ENCODE peak calls at places on chromosomes 3 and 15, in eight cellular contexts. One of them, this sample, is unnamed. For H3K9me3, the result is how much of the 10 kb centered on the place peaks cover.

GRCh38 chr3:27889745-27890144 is 167.6 kb upstream of the EOMES start:
- DNase-seq in psoas muscle: no peak
- DNase-seq in CD4-positive, alpha-beta T cell: no peak
- DNase-seq in lung: no peak
- DNase-seq in naive thymus-derived CD4-positive, alpha-beta T cell: no peak
- DNase-seq in CD8-positive, alpha-beta memory T cell: no peak
- DNase-seq in stomach: no peak
- DNase-seq in HCT116: no peak
- DNase-seq in this sample: no peak

GRCh38 chr3:127578168-127578567 is 12.4 kb downstream of the TPRA1 start:
- DNase-seq in psoas muscle: no peak
- DNase-seq in CD4-positive, alpha-beta T cell: no peak
- DNase-seq in lung: no peak
- DNase-seq in naive thymus-derived CD4-positive, alpha-beta T cell: no peak
- DNase-seq in CD8-positive, alpha-beta memory T cell: no peak
- DNase-seq in stomach: no peak
- DNase-seq in HCT116: no peak
- DNase-seq in this sample: no peak

GRCh38 chr3:56800373-56801150 is 1.2 kb downstream of the ARHGEF3 start:
- DNase-seq in psoas muscle: no peak
- DNase-seq in CD4-positive, alpha-beta T cell: peak
- DNase-seq in lung: peak
- DNase-seq in naive thymus-derived CD4-positive, alpha-beta T cell: peak
- DNase-seq in CD8-positive, alpha-beta memory T cell: peak
- DNase-seq in stomach: peak
- DNase-seq in HCT116: no peak
- DNase-seq in this sample: peak

GRCh38 chr3:71080517-71081083 is 502.9 kb downstream of the FOXP1 start:
- DNase-seq in psoas muscle: no peak
- DNase-seq in CD4-positive, alpha-beta T cell: no peak
- DNase-seq in lung: no peak
- DNase-seq in naive thymus-derived CD4-positive, alpha-beta T cell: no peak
- DNase-seq in CD8-positive, alpha-beta memory T cell: no peak
- DNase-seq in stomach: no peak
- DNase-seq in HCT116: no peak
- DNase-seq in this sample: no peak

GRCh38 chr3:37181766-37182165 is 7.4 kb upstream of the LRRFIP2 start:
- DNase-seq in psoas muscle: no peak
- DNase-seq in CD4-positive, alpha-beta T cell: no peak
- DNase-seq in lung: no peak
- DNase-seq in naive thymus-derived CD4-positive, alpha-beta T cell: no peak
- DNase-seq in CD8-positive, alpha-beta memory T cell: no peak
- DNase-seq in stomach: no peak
- DNase-seq in HCT116: no peak
- DNase-seq in this sample: no peak

GRCh38 chr3:112568642-112569041 is 6.8 kb downstream of the SLC35A5 start:
- DNase-seq in psoas muscle: no peak
- DNase-seq in CD4-positive, alpha-beta T cell: no peak
- DNase-seq in lung: no peak
- DNase-seq in naive thymus-derived CD4-positive, alpha-beta T cell: no peak
- DNase-seq in CD8-positive, alpha-beta memory T cell: no peak
- DNase-seq in stomach: no peak
- DNase-seq in HCT116: no peak
- DNase-seq in this sample: no peak

GRCh38 chr3:153348457-153349137 is 186.6 kb downstream of the RAP2B start:
- DNase-seq in psoas muscle: no peak
- DNase-seq in CD4-positive, alpha-beta T cell: no peak
- DNase-seq in lung: no peak
- DNase-seq in naive thymus-derived CD4-positive, alpha-beta T cell: no peak
- DNase-seq in CD8-positive, alpha-beta memory T cell: no peak
- DNase-seq in stomach: no peak
- DNase-seq in HCT116: no peak
- DNase-seq in this sample: no peak

GRCh38 chr15:40280260-40281056 is 2.4 kb downstream of the ANKRD63 start:
- DNase-seq in psoas muscle: no peak
- DNase-seq in CD4-positive, alpha-beta T cell: no peak
- DNase-seq in lung: no peak
- DNase-seq in naive thymus-derived CD4-positive, alpha-beta T cell: no peak
- DNase-seq in CD8-positive, alpha-beta memory T cell: no peak
- DNase-seq in stomach: no peak
- DNase-seq in HCT116: no peak
- DNase-seq in this sample: no peak

GRCh38 chr3:94972066-94972465 is 909.2 kb downstream of the NSUN3 start:
- DNase-seq in psoas muscle: no peak
- DNase-seq in CD4-positive, alpha-beta T cell: no peak
- DNase-seq in lung: no peak
- DNase-seq in naive thymus-derived CD4-positive, alpha-beta T cell: no peak
- DNase-seq in CD8-positive, alpha-beta memory T cell: no peak
- DNase-seq in stomach: no peak
- DNase-seq in HCT116: no peak
- DNase-seq in this sample: no peak

GRCh38 chr15:98123834-98124233 is 163.3 kb downstream of the ARRDC4 start:
- DNase-seq in psoas muscle: no peak
- DNase-seq in CD4-positive, alpha-beta T cell: no peak
- DNase-seq in lung: no peak
- DNase-seq in naive thymus-derived CD4-positive, alpha-beta T cell: no peak
- DNase-seq in CD8-positive, alpha-beta memory T cell: no peak
- DNase-seq in stomach: no peak
- DNase-seq in HCT116: no peak
- DNase-seq in this sample: no peak

GRCh38 chr3:167813169-167814123 is 77.9 kb downstream of the SERPINI1 start:
- DNase-seq in psoas muscle: no peak
- DNase-seq in CD4-positive, alpha-beta T cell: no peak
- DNase-seq in lung: no peak
- DNase-seq in naive thymus-derived CD4-positive, alpha-beta T cell: no peak
- DNase-seq in CD8-positive, alpha-beta memory T cell: no peak
- DNase-seq in stomach: no peak
- DNase-seq in HCT116: no peak
- DNase-seq in this sample: no peak

GRCh38 chr15:45603881-45604280 is 16.7 kb downstream of the BLOC1S6 start:
- DNase-seq in psoas muscle: no peak
- DNase-seq in CD4-positive, alpha-beta T cell: no peak
- DNase-seq in lung: no peak
- DNase-seq in naive thymus-derived CD4-positive, alpha-beta T cell: no peak
- DNase-seq in CD8-positive, alpha-beta memory T cell: no peak
- DNase-seq in stomach: no peak
- DNase-seq in HCT116: no peak
- DNase-seq in this sample: no peak

GRCh38 chr15:63597821-63598220 is 634 bp downstream of the FBXL22 start:
- DNase-seq in psoas muscle: no peak
- DNase-seq in CD4-positive, alpha-beta T cell: no peak
- DNase-seq in lung: no peak
- DNase-seq in naive thymus-derived CD4-positive, alpha-beta T cell: no peak
- DNase-seq in CD8-positive, alpha-beta memory T cell: no peak
- DNase-seq in stomach: no peak
- DNase-seq in HCT116: no peak
- DNase-seq in this sample: no peak

GRCh38 chr15:64038878-64039277 is 7.4 kb downstream of the DAPK2 start:
- DNase-seq in psoas muscle: no peak
- DNase-seq in CD4-positive, alpha-beta T cell: no peak
- DNase-seq in lung: no peak
- DNase-seq in naive thymus-derived CD4-positive, alpha-beta T cell: no peak
- DNase-seq in CD8-positive, alpha-beta memory T cell: no peak
- DNase-seq in stomach: no peak
- DNase-seq in HCT116: no peak
- DNase-seq in this sample: no peak

GRCh38 chr15:89587955-89588354 is 12.7 kb downstream of the TICRR start:
- DNase-seq in psoas muscle: no peak
- DNase-seq in CD4-positive, alpha-beta T cell: no peak
- DNase-seq in lung: no peak
- DNase-seq in naive thymus-derived CD4-positive, alpha-beta T cell: no peak
- DNase-seq in CD8-positive, alpha-beta memory T cell: no peak
- DNase-seq in stomach: no peak
- DNase-seq in HCT116: no peak
- DNase-seq in this sample: no peak

GRCh38 chr3:64305731-64306130 is 80.5 kb upstream of the PRICKLE2 start:
- DNase-seq in psoas muscle: no peak
- DNase-seq in CD4-positive, alpha-beta T cell: no peak
- DNase-seq in lung: no peak
- DNase-seq in naive thymus-derived CD4-positive, alpha-beta T cell: no peak
- DNase-seq in CD8-positive, alpha-beta memory T cell: no peak
- DNase-seq in stomach: no peak
- DNase-seq in HCT116: no peak
- DNase-seq in this sample: no peak

GRCh38 chr3:142802891-142803290 is 79.1 kb downstream of the TRPC1 start:
- DNase-seq in psoas muscle: no peak
- DNase-seq in CD4-positive, alpha-beta T cell: no peak
- DNase-seq in lung: no peak
- DNase-seq in naive thymus-derived CD4-positive, alpha-beta T cell: no peak
- DNase-seq in CD8-positive, alpha-beta memory T cell: no peak
- DNase-seq in stomach: no peak
- DNase-seq in HCT116: no peak
- DNase-seq in this sample: no peak

GRCh38 chr15:65512807-65513416 is 4.6 kb downstream of the DPP8 start:
- DNase-seq in psoas muscle: peak
- DNase-seq in CD4-positive, alpha-beta T cell: no peak
- DNase-seq in lung: no peak
- DNase-seq in naive thymus-derived CD4-positive, alpha-beta T cell: no peak
- DNase-seq in CD8-positive, alpha-beta memory T cell: peak
- DNase-seq in stomach: no peak
- DNase-seq in HCT116: no peak
- DNase-seq in this sample: no peak

GRCh38 chr3:175914785-175915184 is 1055.7 kb downstream of the NAALADL2 start:
- DNase-seq in psoas muscle: no peak
- DNase-seq in CD4-positive, alpha-beta T cell: no peak
- DNase-seq in lung: no peak
- DNase-seq in naive thymus-derived CD4-positive, alpha-beta T cell: no peak
- DNase-seq in CD8-positive, alpha-beta memory T cell: no peak
- DNase-seq in stomach: no peak
- DNase-seq in HCT116: no peak
- DNase-seq in this sample: no peak

GRCh38 chr3:175916151-175916946 is 1057.2 kb downstream of the NAALADL2 start:
- DNase-seq in psoas muscle: no peak
- DNase-seq in CD4-positive, alpha-beta T cell: no peak
- DNase-seq in lung: no peak
- DNase-seq in naive thymus-derived CD4-positive, alpha-beta T cell: no peak
- DNase-seq in CD8-positive, alpha-beta memory T cell: no peak
- DNase-seq in stomach: no peak
- DNase-seq in HCT116: no peak
- DNase-seq in this sample: no peak

DNA sequence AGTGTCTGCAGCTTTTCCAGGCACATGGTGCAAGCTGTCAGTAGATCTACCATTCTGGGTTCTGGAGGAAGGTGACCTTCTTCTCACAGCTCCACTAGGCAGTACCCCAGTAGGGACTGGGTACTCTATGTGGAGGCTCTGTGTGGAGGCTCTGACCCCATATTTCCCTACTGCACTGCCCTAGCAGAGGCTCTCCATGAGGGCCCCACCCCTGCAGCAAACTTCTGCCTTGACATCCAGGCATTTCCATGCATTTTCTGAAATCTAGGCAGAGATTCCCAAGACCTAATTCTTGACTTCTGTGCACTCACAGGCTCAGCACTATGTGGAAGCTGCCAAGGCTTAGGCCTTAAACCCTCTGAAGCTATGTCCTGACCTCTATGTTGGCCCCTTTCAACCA is 1060.0 kb downstream of the NAALADL2 start:
- DNase-seq in psoas muscle: no peak
- DNase-seq in CD4-positive, alpha-beta T cell: no peak
- DNase-seq in lung: no peak
- DNase-seq in naive thymus-derived CD4-positive, alpha-beta T cell: no peak
- DNase-seq in CD8-positive, alpha-beta memory T cell: no peak
- DNase-seq in stomach: no peak
- DNase-seq in HCT116: no peak
- DNase-seq in this sample: no peak
- H3K9me3 ChIP-seq in psoas muscle: under half
- H3K9me3 ChIP-seq in CD4-positive, alpha-beta T cell: under half
- H3K9me3 ChIP-seq in lung: under half
- H3K9me3 ChIP-seq in naive thymus-derived CD4-positive, alpha-beta T cell: under half
- H3K9me3 ChIP-seq in CD8-positive, alpha-beta memory T cell: under half
- H3K9me3 ChIP-seq in stomach: under half
- H3K9me3 ChIP-seq in HCT116: under half
- H3K9me3 ChIP-seq in this sample: under half

DNA sequence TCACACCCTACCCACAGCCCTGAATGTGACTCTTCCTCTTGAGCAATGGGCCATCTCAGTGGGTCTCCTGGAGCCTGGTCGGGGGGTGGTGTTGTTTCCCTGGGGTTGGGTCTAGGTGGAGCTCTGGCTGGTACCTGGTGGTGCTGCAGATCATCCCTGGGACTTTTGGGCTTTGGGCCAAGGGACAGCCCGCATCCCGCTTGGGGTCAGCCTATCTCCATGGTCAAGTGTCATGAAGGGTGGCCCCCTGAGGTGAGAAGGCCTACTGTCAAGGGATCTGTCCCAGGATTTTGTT is 202.0 kb downstream of the UBE3A start:
- DNase-seq in psoas muscle: no peak
- DNase-seq in CD4-positive, alpha-beta T cell: no peak
- DNase-seq in lung: no peak
- DNase-seq in naive thymus-derived CD4-positive, alpha-beta T cell: no peak
- DNase-seq in CD8-positive, alpha-beta memory T cell: no peak
- DNase-seq in stomach: no peak
- DNase-seq in HCT116: no peak
- DNase-seq in this sample: no peak
- H3K9me3 ChIP-seq in psoas muscle: under half
- H3K9me3 ChIP-seq in CD4-positive, alpha-beta T cell: under half
- H3K9me3 ChIP-seq in lung: under half
- H3K9me3 ChIP-seq in naive thymus-derived CD4-positive, alpha-beta T cell: under half
- H3K9me3 ChIP-seq in CD8-positive, alpha-beta memory T cell: under half
- H3K9me3 ChIP-seq in stomach: under half
- H3K9me3 ChIP-seq in HCT116: under half
- H3K9me3 ChIP-seq in this sample: under half

GRCh38 chr15:27514526-27514925 is 543.5 kb downstream of the GABRG3 start:
- DNase-seq in psoas muscle: no peak
- DNase-seq in CD4-positive, alpha-beta T cell: no peak
- DNase-seq in lung: no peak
- DNase-seq in naive thymus-derived CD4-positive, alpha-beta T cell: no peak
- DNase-seq in CD8-positive, alpha-beta memory T cell: no peak
- DNase-seq in stomach: no peak
- DNase-seq in HCT116: no peak
- DNase-seq in this sample: no peak
- H3K9me3 ChIP-seq in psoas muscle: under half
- H3K9me3 ChIP-seq in CD4-positive, alpha-beta T cell: under half
- H3K9me3 ChIP-seq in lung: under half
- H3K9me3 ChIP-seq in naive thymus-derived CD4-positive, alpha-beta T cell: under half
- H3K9me3 ChIP-seq in CD8-positive, alpha-beta memory T cell: under half
- H3K9me3 ChIP-seq in stomach: under half
- H3K9me3 ChIP-seq in HCT116: under half
- H3K9me3 ChIP-seq in this sample: under half

DNA sequence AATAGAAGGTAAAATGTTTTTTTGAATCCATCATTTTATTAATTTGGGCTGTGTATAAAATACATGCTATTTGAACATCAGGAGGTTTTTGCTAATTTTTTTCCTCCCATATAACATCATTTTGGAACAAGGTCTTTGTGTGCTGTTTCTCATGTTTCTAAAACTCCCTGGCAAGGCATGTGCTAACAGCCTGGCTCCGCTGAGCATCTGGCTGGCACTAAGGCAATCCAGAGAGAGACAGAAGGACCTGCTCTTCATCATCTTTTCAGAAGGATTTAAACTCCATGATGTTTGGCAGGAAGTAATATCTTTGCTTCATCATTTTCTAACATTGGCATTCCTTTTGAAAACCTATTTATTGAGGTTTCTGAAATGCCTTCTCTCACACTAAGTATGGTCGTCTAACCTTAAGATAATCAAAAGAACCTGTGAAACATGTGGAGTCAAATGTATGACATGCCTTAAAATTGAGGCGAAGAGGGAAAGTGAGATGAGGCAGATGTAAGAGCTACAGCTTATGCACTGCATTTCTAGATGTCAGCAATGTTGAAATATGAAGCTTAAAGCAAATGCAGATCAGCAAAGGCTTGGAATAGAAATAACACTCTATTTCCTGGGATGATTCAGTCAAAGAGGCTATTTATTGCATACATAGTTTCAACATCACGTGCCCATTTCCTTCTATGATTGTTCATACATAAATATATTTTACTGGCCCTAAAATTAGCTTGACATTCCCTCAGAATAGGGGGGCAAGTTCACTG is 592.0 kb downstream of the ZNF385D start:
- DNase-seq in psoas muscle: no peak
- DNase-seq in CD4-positive, alpha-beta T cell: no peak
- DNase-seq in lung: no peak
- DNase-seq in naive thymus-derived CD4-positive, alpha-beta T cell: no peak
- DNase-seq in CD8-positive, alpha-beta memory T cell: no peak
- DNase-seq in stomach: no peak
- DNase-seq in HCT116: no peak
- DNase-seq in this sample: no peak
- H3K9me3 ChIP-seq in psoas muscle: under half
- H3K9me3 ChIP-seq in CD4-positive, alpha-beta T cell: under half
- H3K9me3 ChIP-seq in lung: under half
- H3K9me3 ChIP-seq in naive thymus-derived CD4-positive, alpha-beta T cell: under half
- H3K9me3 ChIP-seq in CD8-positive, alpha-beta memory T cell: under half
- H3K9me3 ChIP-seq in stomach: under half
- H3K9me3 ChIP-seq in HCT116: under half
- H3K9me3 ChIP-seq in this sample: under half

This sample was measured in T-helper 17 cell.